ENCODE peak calls at places on chromosome 6, in four cellular contexts. Y, S, D and B are unnamed samples.

GRCh38 chr6:71621918-71622519 is 264.3 kb upstream of the RIMS1 start:
- DNase-seq in D (no peak), S (no peak), Y (no peak), B (no peak)

GRCh38 chr6:24662206-24662605 is 4.5 kb downstream of the TDP2 start:
- DNase-seq in Y (no peak), D (no peak), S (no peak), B (no peak)

GRCh38 chr6:55913213-55914195 is 38.1 kb upstream of the BMP5 start:
- DNase-seq in D (no peak), Y (no peak), S (no peak), B (no peak)

GRCh38 chr6:28335564-28336283 is at the start of gene ZSCAN31:
- DNase-seq in D (peak; percentile 94), Y (peak; percentile 93), S (peak; percentile 94), B (peak; percentile 94)

GRCh38 chr6:110415297-110415916 is at the start of gene DDO:
- DNase-seq in Y (peak; percentile 75), S (peak; percentile 92), D (no peak), B (peak; percentile 96)

GRCh38 chr6:1630771-1631217 is 21.1 kb downstream of the FOXC1 start:
- DNase-seq in D (no peak), Y (no peak), S (no peak), B (no peak)

GRCh38 chr6:7424967-7425807 is 35.6 kb downstream of the RIOK1 start:
- DNase-seq in D (no peak), Y (no peak), S (no peak), B (no peak)

GRCh38 chr6:170147832-170148708 is 142.8 kb downstream of the DLL1 start:
- DNase-seq in S (peak; percentile 56), D (no peak), Y (no peak), B (no peak)

GRCh38 chr6:139519097-139519496 is 144.6 kb upstream of the CITED2 start:
- DNase-seq in Y (no peak), S (no peak), D (no peak), B (no peak)

GRCh38 chr6:69138893-69139494 is 503.9 kb downstream of the ADGRB3 start:
- DNase-seq in S (no peak), Y (no peak), D (no peak), B (no peak)

GRCh38 chr6:107533415-107534059 is 43.6 kb downstream of the SOBP start:
- DNase-seq in D (no peak), S (no peak), Y (no peak), B (no peak)
- H3K4me1 ChIP-seq in D (no peaks in the 10 kb centered on the region), S (peaks cover 4% of the 10 kb centered on the region), Y (no peaks in the 10 kb centered on the region), B (peaks cover 8% of the 10 kb centered on the region)

GRCh38 chr6:99602519-99603420 is 3.9 kb upstream of the PRDM13 start:
- DNase-seq in S (no peak), Y (no peak), D (no peak), B (no peak)
- H3K4me3 ChIP-seq in S (no peak overlapping the region), Y (peak overlapping the region; percentile 33), D (no peak overlapping the region), B (peak overlapping the region; percentile 63)

GRCh38 chr6:37137201-37137880 is 32.6 kb upstream of the PIM1 start:
- DNase-seq in S (peak; percentile 10), D (peak; percentile 80), Y (no peak), B (no peak)

GRCh38 chr6:37134622-37135191 is 35.2 kb upstream of the PIM1 start:
- DNase-seq in D (peak; percentile 87), S (peak; percentile 47), Y (no peak), B (peak; percentile 76)

GRCh38 chr6:37137881-37138568 is 31.9 kb upstream of the PIM1 start:
- DNase-seq in D (no peak), Y (no peak), S (peak; percentile 9), B (no peak)

GRCh38 chr6:37135835-37136694 is 33.9 kb upstream of the PIM1 start:
- DNase-seq in D (no peak), Y (no peak), S (peak; percentile 21), B (no peak)

GRCh38 chr6:37136821-37137200 is 33.1 kb upstream of the PIM1 start:
- DNase-seq in D (no peak), Y (no peak), S (no peak), B (no peak)
- H3K4me1 ChIP-seq in D (peaks cover 52% of the 10 kb centered on the region), Y (peaks cover 38% of the 10 kb centered on the region), S (peaks cover 16% of the 10 kb centered on the region), B (peaks cover 30% of the 10 kb centered on the region)

DNA sequence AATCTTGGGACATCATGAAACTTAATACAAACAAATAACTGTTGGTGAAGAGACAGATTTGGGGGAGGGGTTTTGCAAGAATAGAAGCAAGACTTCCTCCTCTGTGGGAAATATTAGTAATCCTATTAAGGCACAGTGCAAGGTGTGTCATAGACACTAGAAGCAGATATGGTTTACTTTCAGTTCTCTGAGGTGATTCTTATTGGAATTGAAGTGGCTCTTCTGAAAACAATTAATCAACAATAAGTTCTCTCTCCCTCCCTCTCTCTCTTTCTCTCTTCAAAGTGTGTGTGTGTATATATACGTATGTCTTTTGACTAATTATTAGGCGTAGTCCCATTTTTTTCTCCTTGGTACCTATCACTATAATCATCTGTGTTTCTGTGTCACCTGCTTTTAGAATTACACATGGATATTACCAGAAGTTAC is 99.8 kb downstream of the HIVEP2 start:
- DNase-seq in D (no peak), S (no peak), Y (no peak), B (no peak)
- H3K4me3 ChIP-seq in D (no peak overlapping the region), S (no peak overlapping the region), Y (peak overlapping the region; percentile 22), B (peak overlapping the region; percentile 44)

GRCh38 chr6:16749516-16750485 is 11.5 kb downstream of the ATXN1 start:
- DNase-seq in S (no peak), D (no peak), Y (no peak), B (no peak)
- H3K4me1 ChIP-seq in S (peaks cover 7% of the 10 kb centered on the region), D (peaks cover 39% of the 10 kb centered on the region), Y (peaks cover 47% of the 10 kb centered on the region), B (peaks cover 62% of the 10 kb centered on the region)